ENCODE peak calls at places on chromosome 10, in four cellular contexts. One of them, this sample, is unnamed. For H3K4me1, the result is how much of the 10 kb centered on the place peaks cover.

GRCh38 chr10:60353519-60354258 is 36.0 kb downstream of the ANK3 start:
- DNase-seq in tibial nerve: no peak
- DNase-seq in hepatocyte: peak
- DNase-seq in esophagus squamous epithelium: no peak
- DNase-seq in this sample: no peak

GRCh38 chr10:117449636-117450035 is 74.4 kb upstream of the PDZD8 start:
- DNase-seq in tibial nerve: no peak
- DNase-seq in esophagus squamous epithelium: no peak
- DNase-seq in hepatocyte: no peak
- DNase-seq in this sample: no peak

GRCh38 chr10:45181483-45181882 is 133.9 kb downstream of the OR13A1 start:
- DNase-seq in esophagus squamous epithelium: no peak
- DNase-seq in tibial nerve: no peak
- DNase-seq in hepatocyte: no peak
- DNase-seq in this sample: no peak

GRCh38 chr10:113953505-113954272 is 90.0 kb upstream of the ADRB1 start:
- DNase-seq in hepatocyte: no peak
- DNase-seq in tibial nerve: no peak
- DNase-seq in esophagus squamous epithelium: no peak
- DNase-seq in this sample: no peak

GRCh38 chr10:118405933-118406332 is 63.8 kb upstream of the FAM204A start:
- DNase-seq in hepatocyte: no peak
- DNase-seq in tibial nerve: no peak
- DNase-seq in esophagus squamous epithelium: no peak
- DNase-seq in this sample: no peak

GRCh38 chr10:24390746-24391145 is 181.8 kb downstream of the KIAA1217 start:
- DNase-seq in hepatocyte: no peak
- DNase-seq in tibial nerve: no peak
- DNase-seq in esophagus squamous epithelium: no peak
- DNase-seq in this sample: no peak

GRCh38 chr10:117540640-117541404 is 1.7 kb upstream of the EMX2 start:
- DNase-seq in tibial nerve: no peak
- DNase-seq in hepatocyte: no peak
- DNase-seq in esophagus squamous epithelium: no peak
- DNase-seq in this sample: no peak

GRCh38 chr10:100810835-100811116 is 65.4 kb downstream of the PAX2 start:
- DNase-seq in esophagus squamous epithelium: no peak
- DNase-seq in hepatocyte: no peak
- DNase-seq in tibial nerve: no peak
- DNase-seq in this sample: no peak

GRCh38 chr10:43322769-43323168 is 48.7 kb upstream of the FXYD4 start:
- DNase-seq in esophagus squamous epithelium: peak
- DNase-seq in hepatocyte: peak
- DNase-seq in tibial nerve: peak
- DNase-seq in this sample: peak
- TF ChIP-seq CTCF in esophagus squamous epithelium: no peak
- TF ChIP-seq CTCF in hepatocyte: no peak
- TF ChIP-seq CTCF in tibial nerve: no peak
- TF ChIP-seq CTCF in this sample: no peak

DNA sequence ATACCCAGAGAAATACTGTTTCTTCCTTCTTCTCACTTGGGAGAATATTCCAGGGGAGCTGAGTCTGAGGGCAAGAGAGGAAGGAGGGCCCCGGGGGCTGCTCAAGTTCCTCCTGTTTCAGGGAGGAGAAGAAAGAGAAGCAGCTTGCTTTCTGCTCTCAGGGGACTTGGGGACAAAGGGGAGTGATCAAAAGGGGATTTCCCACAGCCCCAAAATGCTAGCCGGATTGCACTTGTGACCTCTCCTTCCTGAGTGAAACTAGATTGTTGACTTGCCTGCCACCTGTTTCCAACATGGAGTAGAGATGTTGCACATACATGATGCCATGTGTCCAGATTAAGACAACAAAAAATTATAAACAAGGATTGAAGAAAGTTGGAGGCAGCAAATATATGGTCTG is 28.7 kb upstream of the PDCD4 start:
- DNase-seq in hepatocyte: no peak
- DNase-seq in tibial nerve: no peak
- DNase-seq in esophagus squamous epithelium: no peak
- DNase-seq in this sample: no peak
- H3K4me1 ChIP-seq in hepatocyte: half or more
- H3K4me1 ChIP-seq in tibial nerve: under half
- H3K4me1 ChIP-seq in esophagus squamous epithelium: under half
- H3K4me1 ChIP-seq in this sample: under half

DNA sequence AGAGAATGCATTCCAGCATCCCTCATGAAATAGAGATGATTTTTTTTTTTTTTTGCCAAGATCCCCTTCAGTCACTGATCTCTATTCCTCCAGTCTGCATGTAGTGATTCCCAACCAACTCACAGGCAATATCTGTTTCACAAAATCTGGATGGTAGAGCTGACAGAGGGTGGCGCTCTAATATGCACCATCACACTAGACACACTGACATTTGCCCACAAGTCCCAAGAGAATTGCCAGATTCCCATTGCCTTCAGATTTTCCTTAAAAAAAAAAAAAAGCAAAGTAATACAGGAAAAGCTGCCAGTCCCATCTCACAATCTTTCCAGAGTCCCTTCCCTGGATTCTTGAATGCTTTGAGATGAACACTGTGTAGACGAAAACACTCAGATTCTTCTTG is 301.0 kb downstream of the SORCS1 start:
- DNase-seq in esophagus squamous epithelium: no peak
- DNase-seq in hepatocyte: no peak
- DNase-seq in tibial nerve: no peak
- DNase-seq in this sample: no peak
- TF ChIP-seq CTCF in esophagus squamous epithelium: no peak
- TF ChIP-seq CTCF in hepatocyte: peak
- TF ChIP-seq CTCF in tibial nerve: no peak
- TF ChIP-seq CTCF in this sample: no peak

DNA sequence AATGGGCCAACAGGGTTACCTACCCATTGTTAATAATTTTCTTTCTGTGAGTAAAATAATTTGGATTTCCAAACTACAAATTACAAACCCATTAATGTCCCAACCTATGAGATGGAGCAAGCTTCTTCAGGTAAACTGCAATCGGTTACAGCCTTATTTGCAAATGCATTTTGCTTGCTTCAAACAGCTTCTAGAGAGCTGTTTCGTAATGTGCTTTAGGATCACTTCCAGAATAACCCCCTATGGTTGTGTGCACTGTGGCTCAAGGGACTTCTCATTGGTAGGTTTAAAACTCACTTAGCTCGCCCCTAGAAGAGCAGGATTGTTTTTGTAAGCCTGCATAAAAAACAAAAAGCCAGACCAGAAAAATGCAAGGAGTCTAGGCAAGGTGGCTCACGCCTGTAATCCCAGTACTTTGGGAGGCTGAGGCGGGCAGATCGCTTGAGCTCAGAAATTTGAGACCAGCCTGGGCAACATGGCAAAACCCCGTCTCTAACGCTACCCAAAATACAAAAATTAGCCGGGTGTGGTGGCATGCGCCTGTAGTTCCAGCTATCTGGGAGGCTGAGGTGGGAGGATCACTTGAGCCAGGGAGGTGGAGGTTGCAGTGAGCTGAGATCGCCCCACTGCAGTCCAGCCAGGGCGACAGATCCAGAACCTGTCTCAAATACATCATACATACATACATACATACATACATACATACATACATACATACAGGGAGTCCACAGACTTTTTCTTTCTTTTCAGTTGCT is 3.3 kb upstream of the MAP3K8 start:
- DNase-seq in tibial nerve: no peak
- DNase-seq in hepatocyte: no peak
- DNase-seq in esophagus squamous epithelium: no peak
- DNase-seq in this sample: no peak
- H3K4me1 ChIP-seq in tibial nerve: under half
- H3K4me1 ChIP-seq in hepatocyte: under half
- H3K4me1 ChIP-seq in esophagus squamous epithelium: under half
- H3K4me1 ChIP-seq in this sample: under half

DNA sequence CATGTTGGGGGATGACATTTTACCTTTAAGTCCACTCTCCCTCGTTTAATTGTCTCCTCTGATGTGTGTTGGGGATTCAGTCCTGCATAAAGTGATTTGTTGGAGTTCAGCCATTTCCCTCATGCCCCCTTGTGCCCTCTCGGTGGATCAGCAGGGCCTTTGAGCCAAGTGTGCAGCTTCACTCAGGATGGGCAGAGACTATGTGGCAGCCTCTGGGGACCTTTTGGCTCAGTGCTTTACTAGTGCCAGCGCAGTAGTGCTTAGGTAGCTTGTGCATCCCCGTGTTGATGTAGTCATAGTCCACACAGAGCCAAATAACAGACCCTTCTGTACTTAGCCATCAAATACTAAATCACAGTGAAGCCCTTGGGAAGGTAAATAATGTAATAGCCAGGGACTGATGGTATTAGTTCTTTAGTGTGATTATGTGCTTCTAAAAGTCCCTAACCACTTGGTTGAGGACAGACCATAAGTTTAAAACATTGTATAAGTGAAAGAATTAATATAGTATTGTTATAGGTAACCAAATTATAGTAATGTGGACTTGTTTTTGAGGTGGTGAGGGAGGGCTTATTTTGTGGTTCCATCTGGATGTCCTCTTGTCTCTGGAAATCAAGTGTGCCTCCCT is 11.4 kb downstream of the BUB3 start:
- DNase-seq in esophagus squamous epithelium: no peak
- DNase-seq in tibial nerve: no peak
- DNase-seq in hepatocyte: no peak
- DNase-seq in this sample: no peak
- TF ChIP-seq CTCF in esophagus squamous epithelium: no peak
- TF ChIP-seq CTCF in tibial nerve: no peak
- TF ChIP-seq CTCF in hepatocyte: no peak
- TF ChIP-seq CTCF in this sample: no peak

DNA sequence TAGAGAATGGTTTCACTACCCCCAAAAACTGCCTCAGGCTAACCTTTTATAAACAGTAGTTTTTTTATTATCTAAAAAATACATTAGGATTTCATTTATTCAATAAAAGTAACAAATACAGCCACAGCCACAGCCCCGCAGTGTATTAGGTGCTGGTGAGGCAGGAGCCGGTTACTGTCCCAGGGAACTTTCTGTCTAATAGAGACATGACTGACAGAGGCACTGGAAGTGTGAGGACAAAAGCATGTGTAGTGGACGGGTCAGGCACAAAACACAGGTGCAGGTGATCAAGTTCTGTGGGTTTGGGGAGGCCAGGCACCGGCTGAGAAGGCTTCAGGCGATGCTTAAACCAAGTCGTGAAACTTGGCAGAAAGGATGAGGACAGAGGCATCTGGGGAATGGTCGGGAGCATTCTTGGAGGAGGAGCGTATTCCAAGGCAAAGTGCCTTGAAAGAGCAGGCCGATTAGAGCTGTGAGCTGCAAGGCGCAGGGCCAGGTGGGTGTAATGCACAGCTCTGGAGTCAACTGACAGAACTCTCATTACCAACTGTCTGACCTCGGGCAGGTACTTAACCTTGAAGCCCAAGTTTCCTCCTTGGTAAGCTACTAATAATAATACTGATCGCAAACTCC is 138.2 kb downstream of the USP6NL start:
- DNase-seq in hepatocyte: peak
- DNase-seq in tibial nerve: no peak
- DNase-seq in esophagus squamous epithelium: no peak
- DNase-seq in this sample: no peak
- H3K4me1 ChIP-seq in hepatocyte: under half
- H3K4me1 ChIP-seq in tibial nerve: under half
- H3K4me1 ChIP-seq in esophagus squamous epithelium: under half
- H3K4me1 ChIP-seq in this sample: under half

GRCh38 chr10:98337484-98337883 is 69.5 kb upstream of the LOXL4 start:
- DNase-seq in tibial nerve: no peak
- DNase-seq in esophagus squamous epithelium: no peak
- DNase-seq in hepatocyte: no peak
- DNase-seq in this sample: no peak
- TF ChIP-seq CTCF in tibial nerve: no peak
- TF ChIP-seq CTCF in esophagus squamous epithelium: no peak
- TF ChIP-seq CTCF in hepatocyte: no peak
- TF ChIP-seq CTCF in this sample: no peak

GRCh38 chr10:71345720-71346119 is 26.7 kb downstream of the SLC29A3 start:
- DNase-seq in hepatocyte: no peak
- DNase-seq in tibial nerve: no peak
- DNase-seq in esophagus squamous epithelium: no peak
- DNase-seq in this sample: no peak

GRCh38 chr10:71344154-71344915 is 25.3 kb downstream of the SLC29A3 start:
- DNase-seq in tibial nerve: no peak
- DNase-seq in esophagus squamous epithelium: no peak
- DNase-seq in hepatocyte: no peak
- DNase-seq in this sample: no peak

GRCh38 chr10:71344916-71345557 is 26.0 kb downstream of the SLC29A3 start:
- DNase-seq in hepatocyte: no peak
- DNase-seq in esophagus squamous epithelium: no peak
- DNase-seq in tibial nerve: no peak
- DNase-seq in this sample: no peak

GRCh38 chr10:71339796-71340589 is 20.9 kb downstream of the SLC29A3 start:
- DNase-seq in esophagus squamous epithelium: no peak
- DNase-seq in hepatocyte: peak
- DNase-seq in tibial nerve: no peak
- DNase-seq in this sample: no peak

DNA sequence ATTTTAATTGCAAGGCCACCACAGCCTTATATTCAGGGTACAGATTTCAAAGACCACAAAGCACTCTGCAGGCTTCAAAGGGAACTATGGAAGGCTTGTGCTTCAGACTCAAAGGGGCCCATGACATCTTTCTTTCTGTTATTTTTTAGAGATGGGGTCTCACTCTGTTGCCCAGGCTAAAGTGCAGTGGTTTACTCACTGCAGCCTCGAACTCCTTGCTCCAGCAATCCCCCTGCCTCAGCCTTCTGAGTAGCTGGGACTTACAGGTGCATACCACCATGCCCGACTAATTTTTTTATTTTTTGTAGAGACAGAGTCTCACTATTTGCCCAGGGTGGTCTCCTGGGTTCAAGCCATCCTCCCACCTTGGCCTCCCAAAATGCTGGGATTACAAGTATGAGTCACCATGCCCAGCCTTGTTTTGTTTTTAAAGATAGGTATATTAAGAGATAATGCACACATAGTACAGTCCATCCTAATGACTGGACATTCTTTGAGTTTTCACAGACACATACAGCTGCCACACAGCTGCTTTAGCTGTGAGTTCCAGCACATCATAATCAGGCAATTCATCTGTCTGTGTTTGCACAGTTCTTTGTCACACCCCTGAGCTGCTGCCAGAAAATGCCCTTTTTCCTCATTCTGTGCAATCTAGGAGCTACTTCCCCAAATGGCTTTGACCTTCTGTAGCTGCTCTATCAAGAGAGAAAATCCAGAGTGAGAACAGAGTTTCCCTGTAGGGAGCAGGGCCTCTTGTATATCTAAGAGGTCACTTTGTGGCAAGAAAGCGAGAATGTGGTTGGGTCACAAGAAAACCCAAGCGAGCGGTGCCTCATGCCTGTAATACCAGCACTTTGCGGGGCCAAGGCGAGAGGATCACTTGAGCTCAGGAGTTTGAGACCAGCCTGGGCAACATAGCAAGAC is 24.1 kb downstream of the SLC29A3 start:
- DNase-seq in esophagus squamous epithelium: no peak
- DNase-seq in hepatocyte: peak
- DNase-seq in tibial nerve: peak
- DNase-seq in this sample: no peak
- H3K4me1 ChIP-seq in esophagus squamous epithelium: under half
- H3K4me1 ChIP-seq in hepatocyte: half or more
- H3K4me1 ChIP-seq in tibial nerve: under half
- H3K4me1 ChIP-seq in this sample: under half

DNA sequence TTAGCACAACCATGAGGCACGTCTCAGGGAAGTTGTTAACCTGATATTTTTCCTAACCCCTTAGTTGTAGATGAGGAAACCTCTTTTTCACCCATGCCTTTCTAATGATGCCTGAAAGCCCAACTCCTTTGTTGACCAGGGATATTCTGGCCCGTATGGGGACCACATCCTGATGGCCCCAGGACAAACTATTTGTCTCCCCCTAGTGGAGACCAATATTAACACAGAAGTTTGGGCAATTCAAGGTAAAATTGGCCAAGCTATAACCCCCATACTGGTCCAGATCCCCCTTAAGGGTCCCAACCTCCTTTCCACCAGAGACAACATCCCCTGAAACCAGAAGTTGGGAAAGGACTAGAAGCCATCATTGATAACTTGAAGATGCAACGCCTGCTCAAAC is 893.3 kb downstream of the SORCS1 start:
- DNase-seq in esophagus squamous epithelium: no peak
- DNase-seq in tibial nerve: no peak
- DNase-seq in hepatocyte: no peak
- DNase-seq in this sample: no peak
- TF ChIP-seq CTCF in esophagus squamous epithelium: no peak
- TF ChIP-seq CTCF in tibial nerve: no peak
- TF ChIP-seq CTCF in hepatocyte: no peak
- TF ChIP-seq CTCF in this sample: no peak

This sample was measured in esophagus muscularis mucosa.